ENCODE peak calls at places on chromosomes 16 and 17, in nine cellular contexts. One of them, this sample, is unnamed.

GRCh38 chr16:76193851-76194620 is 83.2 kb upstream of the CNTNAP4 start:
- DNase-seq in HCT116: no peak
- DNase-seq in aorta: no peak
- DNase-seq in GM23248: no peak
- DNase-seq in psoas muscle: no peak
- DNase-seq in body of pancreas: no peak
- DNase-seq in heart right ventricle: no peak
- DNase-seq in CD4-positive, alpha-beta T cell: no peak
- DNase-seq in HL-60: no peak
- DNase-seq in this sample: no peak

GRCh38 chr17:13593757-13594156 is 8.0 kb downstream of the HS3ST3A1 start:
- DNase-seq in HCT116: no peak
- DNase-seq in aorta: no peak
- DNase-seq in GM23248: peak; percentile 52
- DNase-seq in psoas muscle: no peak
- DNase-seq in body of pancreas: no peak
- DNase-seq in heart right ventricle: no peak
- DNase-seq in CD4-positive, alpha-beta T cell: no peak
- DNase-seq in HL-60: no peak
- DNase-seq in this sample: no peak

GRCh38 chr16:50286681-50287080 is 20.3 kb downstream of the ADCY7 start:
- DNase-seq in HCT116: no peak
- DNase-seq in aorta: no peak
- DNase-seq in GM23248: no peak
- DNase-seq in psoas muscle: no peak
- DNase-seq in body of pancreas: no peak
- DNase-seq in heart right ventricle: no peak
- DNase-seq in CD4-positive, alpha-beta T cell: no peak
- DNase-seq in HL-60: no peak
- DNase-seq in this sample: no peak

GRCh38 chr17:55584055-55584685 is 72.9 kb upstream of the SMIM36 start:
- DNase-seq in HCT116: no peak
- DNase-seq in aorta: no peak
- DNase-seq in GM23248: peak; percentile 56
- DNase-seq in psoas muscle: no peak
- DNase-seq in body of pancreas: no peak
- DNase-seq in heart right ventricle: no peak
- DNase-seq in CD4-positive, alpha-beta T cell: no peak
- DNase-seq in HL-60: no peak
- DNase-seq in this sample: no peak

GRCh38 chr17:35056013-35056412 is 7.5 kb downstream of the RFFL start:
- DNase-seq in HCT116: no peak
- DNase-seq in aorta: no peak
- DNase-seq in GM23248: no peak
- DNase-seq in psoas muscle: no peak
- DNase-seq in body of pancreas: no peak
- DNase-seq in heart right ventricle: no peak
- DNase-seq in CD4-positive, alpha-beta T cell: no peak
- DNase-seq in HL-60: no peak
- DNase-seq in this sample: no peak

GRCh38 chr17:50267074-50267841 is 7.0 kb upstream of the TMEM92 start:
- DNase-seq in HCT116: no peak
- DNase-seq in aorta: peak; percentile 53
- DNase-seq in GM23248: peak; percentile 78
- DNase-seq in psoas muscle: no peak
- DNase-seq in body of pancreas: no peak
- DNase-seq in heart right ventricle: no peak
- DNase-seq in CD4-positive, alpha-beta T cell: no peak
- DNase-seq in HL-60: no peak
- DNase-seq in this sample: no peak

GRCh38 chr16:77711775-77712174 is 10.5 kb upstream of the NUDT7 start:
- DNase-seq in HCT116: no peak
- DNase-seq in aorta: no peak
- DNase-seq in GM23248: peak; percentile 13
- DNase-seq in psoas muscle: no peak
- DNase-seq in body of pancreas: no peak
- DNase-seq in heart right ventricle: no peak
- DNase-seq in CD4-positive, alpha-beta T cell: no peak
- DNase-seq in HL-60: no peak
- DNase-seq in this sample: no peak

GRCh38 chr17:46180895-46181279 is 12.3 kb downstream of the KANSL1 start:
- DNase-seq in HCT116: no peak
- DNase-seq in aorta: no peak
- DNase-seq in GM23248: peak; percentile 38
- DNase-seq in psoas muscle: no peak
- DNase-seq in body of pancreas: no peak
- DNase-seq in heart right ventricle: no peak
- DNase-seq in CD4-positive, alpha-beta T cell: no peak
- DNase-seq in HL-60: no peak
- DNase-seq in this sample: no peak

GRCh38 chr16:7997966-7998365 is 592.3 kb downstream of the TMEM114 start:
- DNase-seq in HCT116: no peak
- DNase-seq in aorta: no peak
- DNase-seq in GM23248: no peak
- DNase-seq in psoas muscle: no peak
- DNase-seq in body of pancreas: no peak
- DNase-seq in heart right ventricle: no peak
- DNase-seq in CD4-positive, alpha-beta T cell: no peak
- DNase-seq in HL-60: no peak
- DNase-seq in this sample: no peak

GRCh38 chr16:1770328-1771071 is 843 bp downstream of the NME3 start:
- DNase-seq in HCT116: peak; percentile 62
- DNase-seq in aorta: peak; percentile 85
- DNase-seq in GM23248: peak; percentile 94
- DNase-seq in psoas muscle: peak; percentile 73
- DNase-seq in body of pancreas: peak; percentile 83
- DNase-seq in heart right ventricle: peak; percentile 61
- DNase-seq in CD4-positive, alpha-beta T cell: no peak
- DNase-seq in HL-60: no peak
- DNase-seq in this sample: peak; percentile 66

GRCh38 chr17:54891176-54891821 is 9.4 kb upstream of the TOM1L1 start:
- DNase-seq in HCT116: peak; percentile 57
- DNase-seq in aorta: no peak
- DNase-seq in GM23248: peak; percentile 87
- DNase-seq in psoas muscle: no peak
- DNase-seq in body of pancreas: peak; percentile 20
- DNase-seq in heart right ventricle: peak; percentile 6
- DNase-seq in CD4-positive, alpha-beta T cell: no peak
- DNase-seq in HL-60: peak; percentile 5
- DNase-seq in this sample: no peak

GRCh38 chr17:78493455-78494188 is 83.6 kb downstream of the DNAH17 start:
- DNase-seq in HCT116: no peak
- DNase-seq in aorta: peak; percentile 51
- DNase-seq in GM23248: no peak
- DNase-seq in psoas muscle: no peak
- DNase-seq in body of pancreas: no peak
- DNase-seq in heart right ventricle: peak; percentile 37
- DNase-seq in CD4-positive, alpha-beta T cell: no peak
- DNase-seq in HL-60: no peak
- DNase-seq in this sample: no peak

DNA sequence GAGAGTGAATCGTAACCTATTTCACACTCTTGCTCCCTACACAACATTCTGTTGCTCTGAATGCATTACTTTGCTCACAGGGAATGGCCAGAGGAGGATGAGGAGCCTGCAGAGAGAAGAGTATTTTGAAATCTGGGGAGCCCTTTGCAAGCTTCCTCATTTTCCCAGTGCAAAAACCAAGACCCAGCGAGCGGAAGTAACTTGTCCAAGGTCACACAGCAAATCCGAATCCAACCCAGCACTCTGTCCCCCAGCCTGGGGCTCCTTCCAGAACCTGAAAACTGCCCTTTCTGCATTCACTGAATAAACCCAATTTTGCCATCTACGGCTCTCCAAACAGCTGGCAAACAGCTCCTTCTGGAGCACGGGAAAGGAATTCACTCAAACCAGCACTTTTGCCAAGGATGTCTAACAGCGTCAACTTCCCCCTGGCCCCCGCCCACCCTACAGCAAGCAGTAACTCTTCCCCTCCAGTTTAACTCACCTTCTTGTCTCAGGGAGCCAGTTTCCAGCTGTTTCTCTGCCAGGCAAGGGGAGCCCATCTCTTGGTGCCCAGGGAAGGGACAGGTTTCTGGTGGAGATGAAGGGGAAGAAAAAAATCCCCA is 524 bp downstream of the KCNG4 start:
- DNase-seq in HCT116: no peak
- DNase-seq in aorta: no peak
- DNase-seq in GM23248: peak; percentile 46
- DNase-seq in psoas muscle: no peak
- DNase-seq in body of pancreas: no peak
- DNase-seq in heart right ventricle: no peak
- DNase-seq in CD4-positive, alpha-beta T cell: no peak
- DNase-seq in HL-60: no peak
- DNase-seq in this sample: no peak
- H3K27me3 ChIP-seq in HCT116: peaks cover 28% of the 10 kb centered on the region
- H3K27me3 ChIP-seq in aorta: no peaks in the 10 kb centered on the region
- H3K27me3 ChIP-seq in GM23248: peaks cover 33% of the 10 kb centered on the region
- H3K27me3 ChIP-seq in psoas muscle: peaks cover 19% of the 10 kb centered on the region
- H3K27me3 ChIP-seq in body of pancreas: no peaks in the 10 kb centered on the region
- H3K27me3 ChIP-seq in heart right ventricle: no peaks in the 10 kb centered on the region
- H3K27me3 ChIP-seq in CD4-positive, alpha-beta T cell: peaks cover 7% of the 10 kb centered on the region
- H3K27me3 ChIP-seq in HL-60: no peaks in the 10 kb centered on the region
- H3K27me3 ChIP-seq in this sample: no peaks in the 10 kb centered on the region

GRCh38 chr17:81802048-81802758 is 1.7 kb upstream of the GCGR start:
- DNase-seq in HCT116: no peak
- DNase-seq in aorta: no peak
- DNase-seq in GM23248: no peak
- DNase-seq in psoas muscle: no peak
- DNase-seq in body of pancreas: no peak
- DNase-seq in heart right ventricle: no peak
- DNase-seq in CD4-positive, alpha-beta T cell: no peak
- DNase-seq in HL-60: no peak
- DNase-seq in this sample: no peak

GRCh38 chr17:81804559-81805399 is 829 bp downstream of the GCGR start:
- DNase-seq in HCT116: no peak
- DNase-seq in aorta: no peak
- DNase-seq in GM23248: no peak
- DNase-seq in psoas muscle: no peak
- DNase-seq in body of pancreas: no peak
- DNase-seq in heart right ventricle: no peak
- DNase-seq in CD4-positive, alpha-beta T cell: no peak
- DNase-seq in HL-60: no peak
- DNase-seq in this sample: no peak

GRCh38 chr17:81805707-81806460 is 1.9 kb downstream of the GCGR start:
- DNase-seq in HCT116: no peak
- DNase-seq in aorta: no peak
- DNase-seq in GM23248: no peak
- DNase-seq in psoas muscle: no peak
- DNase-seq in body of pancreas: no peak
- DNase-seq in heart right ventricle: no peak
- DNase-seq in CD4-positive, alpha-beta T cell: no peak
- DNase-seq in HL-60: no peak
- DNase-seq in this sample: no peak

GRCh38 chr17:81802856-81803643 is 900 bp upstream of the GCGR start:
- DNase-seq in HCT116: no peak
- DNase-seq in aorta: no peak
- DNase-seq in GM23248: no peak
- DNase-seq in psoas muscle: no peak
- DNase-seq in body of pancreas: no peak
- DNase-seq in heart right ventricle: no peak
- DNase-seq in CD4-positive, alpha-beta T cell: no peak
- DNase-seq in HL-60: no peak
- DNase-seq in this sample: no peak

DNA sequence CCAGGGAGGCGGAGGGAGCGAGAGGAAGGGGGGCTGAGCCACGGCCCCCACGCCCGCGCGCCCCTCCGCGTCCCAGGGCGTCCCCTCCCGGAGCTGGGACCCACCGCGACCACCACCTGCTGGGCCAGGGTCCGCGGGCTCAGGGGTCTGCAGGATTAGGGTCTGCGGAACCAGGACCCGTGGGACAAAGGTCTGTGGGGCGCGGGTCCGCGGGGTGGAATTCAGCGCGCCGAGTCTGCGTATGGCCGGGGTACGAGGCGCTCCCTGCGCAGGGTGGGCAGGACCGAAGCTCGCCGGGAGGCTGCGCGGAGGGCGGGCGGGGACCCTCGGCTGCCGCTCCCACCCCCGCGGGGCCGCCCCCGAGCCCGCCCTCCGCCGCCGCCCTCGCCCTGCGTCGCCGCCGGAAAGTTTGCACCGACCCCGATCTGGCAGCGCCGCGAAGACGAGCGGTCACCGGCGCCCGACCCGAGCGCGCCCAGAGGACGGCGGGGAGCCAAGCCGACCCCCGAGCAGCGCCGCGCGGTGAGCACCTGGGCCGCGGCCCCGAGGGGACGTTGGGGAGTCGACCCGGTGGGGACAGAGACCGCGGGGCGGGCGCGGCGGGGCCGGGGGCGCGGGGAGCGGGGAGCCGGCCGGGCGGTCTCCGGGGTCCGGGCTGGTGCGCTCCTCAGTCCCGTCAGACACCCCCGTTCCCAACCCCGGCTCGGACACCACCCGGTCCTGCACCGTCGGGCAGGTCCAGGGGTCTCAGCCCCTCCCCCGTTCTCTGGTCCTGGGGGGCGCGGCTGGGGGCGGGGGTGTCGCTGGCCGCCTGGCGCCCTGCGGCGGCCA is at the start of gene GCGR:
- DNase-seq in HCT116: no peak
- DNase-seq in aorta: no peak
- DNase-seq in GM23248: no peak
- DNase-seq in psoas muscle: no peak
- DNase-seq in body of pancreas: no peak
- DNase-seq in heart right ventricle: no peak
- DNase-seq in CD4-positive, alpha-beta T cell: no peak
- DNase-seq in HL-60: no peak
- DNase-seq in this sample: no peak
- H3K27me3 ChIP-seq in HCT116: peaks cover 13% of the 10 kb centered on the region
- H3K27me3 ChIP-seq in aorta: no peaks in the 10 kb centered on the region
- H3K27me3 ChIP-seq in GM23248: peaks cover 78% of the 10 kb centered on the region
- H3K27me3 ChIP-seq in psoas muscle: peaks cover 83% of the 10 kb centered on the region
- H3K27me3 ChIP-seq in body of pancreas: peaks cover 4% of the 10 kb centered on the region
- H3K27me3 ChIP-seq in heart right ventricle: peaks cover 34% of the 10 kb centered on the region
- H3K27me3 ChIP-seq in CD4-positive, alpha-beta T cell: peaks cover 52% of the 10 kb centered on the region
- H3K27me3 ChIP-seq in HL-60: peaks cover 45% of the 10 kb centered on the region
- H3K27me3 ChIP-seq in this sample: peaks cover 51% of the 10 kb centered on the region

DNA sequence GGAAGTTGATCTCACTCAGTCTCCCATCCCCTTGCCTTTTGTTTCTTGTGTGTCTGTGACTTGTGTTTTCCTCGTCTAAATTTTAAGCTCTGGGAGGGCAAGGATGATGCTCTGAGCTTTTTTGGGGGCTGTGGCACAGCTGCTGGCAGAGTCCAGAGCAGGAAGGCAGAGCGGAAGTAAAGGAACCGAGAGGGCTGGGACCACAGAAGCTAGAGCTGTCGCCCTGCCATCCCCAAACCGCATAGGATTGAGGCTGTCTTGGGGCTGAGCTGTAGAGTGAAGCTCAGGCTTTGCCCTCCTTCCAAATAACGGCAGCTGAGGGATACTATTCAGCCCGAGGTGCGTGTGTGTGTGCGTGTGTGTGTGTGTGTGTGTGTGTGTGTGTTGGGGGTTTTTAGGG is 3.8 kb upstream of the DNAH2 start:
- DNase-seq in HCT116: no peak
- DNase-seq in aorta: no peak
- DNase-seq in GM23248: no peak
- DNase-seq in psoas muscle: no peak
- DNase-seq in body of pancreas: no peak
- DNase-seq in heart right ventricle: no peak
- DNase-seq in CD4-positive, alpha-beta T cell: no peak
- DNase-seq in HL-60: no peak
- DNase-seq in this sample: no peak
- H3K27me3 ChIP-seq in HCT116: no peaks in the 10 kb centered on the region
- H3K27me3 ChIP-seq in aorta: no peaks in the 10 kb centered on the region
- H3K27me3 ChIP-seq in GM23248: peaks cover 11% of the 10 kb centered on the region
- H3K27me3 ChIP-seq in psoas muscle: peaks cover 86% of the 10 kb centered on the region
- H3K27me3 ChIP-seq in body of pancreas: no peaks in the 10 kb centered on the region
- H3K27me3 ChIP-seq in heart right ventricle: peaks cover 4% of the 10 kb centered on the region
- H3K27me3 ChIP-seq in CD4-positive, alpha-beta T cell: peaks cover 56% of the 10 kb centered on the region
- H3K27me3 ChIP-seq in HL-60: no peaks in the 10 kb centered on the region
- H3K27me3 ChIP-seq in this sample: peaks cover 62% of the 10 kb centered on the region

GRCh38 chr16:26442333-26442732 is 624.4 kb upstream of the C16orf82 start:
- DNase-seq in HCT116: no peak
- DNase-seq in aorta: no peak
- DNase-seq in GM23248: no peak
- DNase-seq in psoas muscle: no peak
- DNase-seq in body of pancreas: no peak
- DNase-seq in heart right ventricle: no peak
- DNase-seq in CD4-positive, alpha-beta T cell: no peak
- DNase-seq in HL-60: no peak
- DNase-seq in this sample: no peak
- H3K27me3 ChIP-seq in HCT116: no peaks in the 10 kb centered on the region
- H3K27me3 ChIP-seq in aorta: no peaks in the 10 kb centered on the region
- H3K27me3 ChIP-seq in GM23248: no peaks in the 10 kb centered on the region
- H3K27me3 ChIP-seq in psoas muscle: no peaks in the 10 kb centered on the region
- H3K27me3 ChIP-seq in body of pancreas: no peaks in the 10 kb centered on the region
- H3K27me3 ChIP-seq in heart right ventricle: no peaks in the 10 kb centered on the region
- H3K27me3 ChIP-seq in CD4-positive, alpha-beta T cell: no peaks in the 10 kb centered on the region
- H3K27me3 ChIP-seq in HL-60: no peaks in the 10 kb centered on the region
- H3K27me3 ChIP-seq in this sample: no peaks in the 10 kb centered on the region

This sample was measured in heart left ventricle.